ENCODE peak calls at places on chromosomes 2 and 18, in four cellular contexts. One of them, this sample, is unnamed.

GRCh38 chr2:190999058-190999457 is 14.9 kb downstream of the STAT1 start:
- DNase-seq in CD8-positive, alpha-beta T cell: no peak
- DNase-seq in A549: no peak
- DNase-seq in BJ: no peak
- DNase-seq in this sample: no peak

GRCh38 chr2:62304429-62305417 is 108.8 kb downstream of the B3GNT2 start:
- DNase-seq in CD8-positive, alpha-beta T cell: peak
- DNase-seq in A549: no peak
- DNase-seq in BJ: no peak
- DNase-seq in this sample: peak

GRCh38 chr2:235866373-235866772 is 301.8 kb downstream of the GBX2 start:
- DNase-seq in CD8-positive, alpha-beta T cell: no peak
- DNase-seq in A549: no peak
- DNase-seq in BJ: no peak
- DNase-seq in this sample: no peak

GRCh38 chr2:33900610-33901009 is 301.5 kb upstream of the FAM98A start:
- DNase-seq in CD8-positive, alpha-beta T cell: no peak
- DNase-seq in A549: no peak
- DNase-seq in BJ: no peak
- DNase-seq in this sample: no peak

GRCh38 chr2:113930448-113930847 is 40.6 kb downstream of the ACTR3 start:
- DNase-seq in CD8-positive, alpha-beta T cell: no peak
- DNase-seq in A549: no peak
- DNase-seq in BJ: no peak
- DNase-seq in this sample: no peak

GRCh38 chr2:11652555-11652954 is 17.4 kb downstream of the NTSR2 start:
- DNase-seq in CD8-positive, alpha-beta T cell: no peak
- DNase-seq in A549: no peak
- DNase-seq in BJ: no peak
- DNase-seq in this sample: no peak

GRCh38 chr2:218569661-218570500 is 1.2 kb downstream of the CNOT9 start:
- DNase-seq in CD8-positive, alpha-beta T cell: no peak
- DNase-seq in A549: no peak
- DNase-seq in BJ: no peak
- DNase-seq in this sample: no peak

GRCh38 chr2:142095647-142096046 is 35.2 kb downstream of the LRP1B start:
- DNase-seq in CD8-positive, alpha-beta T cell: no peak
- DNase-seq in A549: no peak
- DNase-seq in BJ: no peak
- DNase-seq in this sample: no peak

GRCh38 chr18:73462092-73462491 is 594.3 kb upstream of the NETO1 start:
- DNase-seq in CD8-positive, alpha-beta T cell: no peak
- DNase-seq in A549: no peak
- DNase-seq in BJ: peak
- DNase-seq in this sample: peak

GRCh38 chr2:128492966-128493811 is 174.5 kb upstream of the HS6ST1 start:
- DNase-seq in CD8-positive, alpha-beta T cell: no peak
- DNase-seq in A549: no peak
- DNase-seq in BJ: no peak
- DNase-seq in this sample: no peak

GRCh38 chr2:106664669-106665068 is 177.5 kb downstream of the CD8B2 start:
- DNase-seq in CD8-positive, alpha-beta T cell: no peak
- DNase-seq in A549: no peak
- DNase-seq in BJ: no peak
- DNase-seq in this sample: no peak

GRCh38 chr2:39623916-39624315 is 41.8 kb upstream of the TMEM178A start:
- DNase-seq in CD8-positive, alpha-beta T cell: no peak
- DNase-seq in A549: no peak
- DNase-seq in BJ: no peak
- DNase-seq in this sample: no peak

GRCh38 chr18:31498450-31499156 is 626 bp downstream of the DSG2 start:
- DNase-seq in CD8-positive, alpha-beta T cell: no peak
- DNase-seq in A549: no peak
- DNase-seq in BJ: no peak
- DNase-seq in this sample: no peak

GRCh38 chr2:203790134-203790533 is 77.4 kb upstream of the CTLA4 start:
- DNase-seq in CD8-positive, alpha-beta T cell: no peak
- DNase-seq in A549: no peak
- DNase-seq in BJ: no peak
- DNase-seq in this sample: no peak

GRCh38 chr2:171908235-171908634 is 14.0 kb upstream of the HAT1 start:
- DNase-seq in CD8-positive, alpha-beta T cell: no peak
- DNase-seq in A549: no peak
- DNase-seq in BJ: no peak
- DNase-seq in this sample: no peak

GRCh38 chr2:238082858-238083257 is 17.3 kb upstream of the ESPNL start:
- DNase-seq in CD8-positive, alpha-beta T cell: no peak
- DNase-seq in A549: no peak
- DNase-seq in BJ: no peak
- DNase-seq in this sample: no peak

GRCh38 chr2:70887208-70887549 is 48.5 kb upstream of the ATP6V1B1 start:
- DNase-seq in CD8-positive, alpha-beta T cell: no peak
- DNase-seq in A549: no peak
- DNase-seq in BJ: no peak
- DNase-seq in this sample: no peak

GRCh38 chr2:15772681-15773080 is 167.7 kb upstream of the MYCN start:
- DNase-seq in CD8-positive, alpha-beta T cell: no peak
- DNase-seq in A549: no peak
- DNase-seq in BJ: no peak
- DNase-seq in this sample: no peak

GRCh38 chr2:15775753-15776628 is 164.4 kb upstream of the MYCN start:
- DNase-seq in CD8-positive, alpha-beta T cell: no peak
- DNase-seq in A549: no peak
- DNase-seq in BJ: no peak
- DNase-seq in this sample: no peak

GRCh38 chr2:15773204-15773603 is 167.1 kb upstream of the MYCN start:
- DNase-seq in CD8-positive, alpha-beta T cell: no peak
- DNase-seq in A549: no peak
- DNase-seq in BJ: no peak
- DNase-seq in this sample: no peak

GRCh38 chr2:15772196-15772595 is 168.2 kb upstream of the MYCN start:
- DNase-seq in CD8-positive, alpha-beta T cell: no peak
- DNase-seq in A549: no peak
- DNase-seq in BJ: no peak
- DNase-seq in this sample: no peak

DNA sequence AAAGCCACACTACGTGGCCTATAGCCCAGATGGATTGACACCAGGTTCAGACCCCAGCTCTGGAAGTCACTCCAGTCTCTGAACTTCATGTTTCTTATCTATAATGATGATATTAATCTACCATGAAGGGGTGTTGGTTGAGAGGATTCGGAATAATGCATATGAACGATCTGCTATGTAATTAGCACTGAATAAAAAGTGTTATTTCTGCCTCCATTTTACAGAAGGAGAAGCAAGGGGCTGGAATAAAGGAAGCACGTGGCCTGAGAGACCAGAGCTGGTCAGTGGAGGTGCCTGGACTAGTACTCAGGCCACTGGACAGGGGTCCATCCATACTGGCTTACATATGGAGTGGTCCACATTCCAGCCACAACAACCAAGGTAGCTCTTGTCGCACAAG is 166.5 kb upstream of the MYCN start:
- DNase-seq in CD8-positive, alpha-beta T cell: no peak
- DNase-seq in A549: no peak
- DNase-seq in BJ: no peak
- DNase-seq in this sample: no peak
- TF ChIP-seq CTCF in CD8-positive, alpha-beta T cell: no peak
- TF ChIP-seq CTCF in A549: no peak
- TF ChIP-seq CTCF in BJ: no peak
- TF ChIP-seq CTCF in this sample: no peak

DNA sequence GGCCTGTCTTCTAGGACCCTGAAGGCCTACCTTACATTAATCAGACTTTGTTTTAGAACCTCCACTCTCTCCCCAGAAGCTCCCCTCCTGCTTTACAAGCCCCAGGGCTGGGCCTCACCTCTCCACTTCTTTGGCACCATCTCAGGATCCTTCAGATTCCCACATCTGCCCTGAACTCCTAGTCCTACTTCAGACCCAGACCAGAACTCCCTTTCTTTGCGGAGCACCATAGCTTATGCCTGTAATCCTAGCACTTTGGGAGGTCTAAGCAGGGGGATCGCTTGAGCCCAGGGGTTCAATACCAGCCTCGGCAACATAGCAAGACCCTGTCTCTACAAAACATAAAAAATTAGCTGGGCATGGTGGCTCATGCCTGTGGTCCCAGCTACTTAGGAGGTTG is 991 bp downstream of the CHCHD5 start:
- DNase-seq in CD8-positive, alpha-beta T cell: no peak
- DNase-seq in A549: no peak
- DNase-seq in BJ: no peak
- DNase-seq in this sample: no peak
- H3K4me3 ChIP-seq in CD8-positive, alpha-beta T cell: peak
- H3K4me3 ChIP-seq in A549: peak
- H3K4me3 ChIP-seq in BJ: no peak
- H3K4me3 ChIP-seq in this sample: no peak

GRCh38 chr2:120833127-120833675 is 97.5 kb downstream of the GLI2 start:
- DNase-seq in CD8-positive, alpha-beta T cell: no peak
- DNase-seq in A549: no peak
- DNase-seq in BJ: no peak
- DNase-seq in this sample: no peak
- TF ChIP-seq CTCF in CD8-positive, alpha-beta T cell: no peak
- TF ChIP-seq CTCF in A549: no peak
- TF ChIP-seq CTCF in BJ: no peak
- TF ChIP-seq CTCF in this sample: no peak

DNA sequence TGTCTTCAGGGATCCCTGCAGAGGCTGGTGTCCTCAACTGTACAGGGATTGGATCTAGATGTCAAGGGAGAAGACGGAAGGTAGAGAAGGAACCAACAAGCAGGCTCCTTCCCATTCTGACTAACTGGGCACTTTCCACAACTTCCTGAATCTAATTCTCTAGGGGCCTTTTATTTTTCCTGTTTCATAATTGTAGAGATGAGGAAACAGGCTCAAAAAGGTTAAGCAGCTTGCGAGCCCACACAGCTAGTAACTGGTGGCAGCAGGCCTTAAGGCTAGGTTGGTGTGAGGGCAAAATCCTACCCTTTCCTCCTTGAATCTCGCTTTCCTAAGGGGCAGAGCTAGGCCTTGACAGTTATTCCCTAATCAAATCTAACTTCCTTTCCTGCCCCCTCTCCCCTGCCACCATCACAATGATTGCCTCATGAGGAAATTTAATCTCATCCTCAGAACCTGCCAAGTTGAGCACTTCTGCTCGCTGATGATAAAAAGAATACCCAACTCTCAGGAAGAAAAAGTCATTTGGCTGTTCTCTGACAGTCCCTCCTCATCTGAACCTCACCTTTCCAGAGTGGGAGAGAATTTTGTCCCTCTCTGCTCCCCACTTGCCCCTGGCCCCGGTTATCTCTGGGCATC is 35.7 kb upstream of the POLE4 start:
- DNase-seq in CD8-positive, alpha-beta T cell: no peak
- DNase-seq in A549: no peak
- DNase-seq in BJ: no peak
- DNase-seq in this sample: no peak
- H3K4me3 ChIP-seq in CD8-positive, alpha-beta T cell: no peak
- H3K4me3 ChIP-seq in A549: no peak
- H3K4me3 ChIP-seq in BJ: no peak
- H3K4me3 ChIP-seq in this sample: no peak

This sample was measured in AG09309.